ENCODE peak calls at places on chromosomes 4 and X, in five cellular contexts. I is GM12892, G is NCI-H1694 treated with DMSO at 0.1 percent for 48 hours, A is amniotic epithelial cell, F is KBM-7. U is an unnamed sample.

GRCh38 chr4:37453361-37454262 is 209.1 kb downstream of the NWD2 start:
- DNase-seq in I (peak), G (no peak), F (peak), A (peak), U (peak)

GRCh38 chr4:170047774-170048354 is 21.7 kb upstream of the MFAP3L start:
- DNase-seq in A (peak), F (peak), I (no peak), G (peak), U (peak)

GRCh38 chr4:139419388-139419914 is 34.5 kb upstream of the RAB33B start:
- DNase-seq in F (peak), A (peak), G (peak), I (no peak), U (no peak)

GRCh38 chrX:681989-682388 is 51.4 kb downstream of the SHOX start:
- DNase-seq in G (no peak), F (no peak), I (no peak), A (no peak), U (no peak)

GRCh38 chr4:166091914-166092510 is 219.0 kb downstream of the TLL1 start:
- DNase-seq in F (peak), A (peak), I (no peak), G (peak), U (no peak)

GRCh38 chrX:142095816-142096215 is 109.3 kb downstream of the MAGEC2 start:
- DNase-seq in I (no peak), F (no peak), A (peak), G (no peak), U (no peak)

GRCh38 chrX:40007136-40007535 is 90.6 kb downstream of the BCOR start:
- DNase-seq in I (no peak), A (no peak), F (no peak), G (no peak), U (no peak)

GRCh38 chrX:21963736-21964135 is 23.2 kb downstream of the SMS start:
- DNase-seq in F (no peak), A (peak), G (no peak), I (no peak), U (no peak)

GRCh38 chrX:35380808-35381700 is 417.1 kb upstream of the MAGEB16 start:
- DNase-seq in I (no peak), G (no peak), F (peak), A (peak), U (no peak)

GRCh38 chr4:97912151-97912550 is 231.1 kb downstream of the STPG2 start:
- DNase-seq in G (no peak), I (no peak), A (no peak), F (no peak), U (no peak)

GRCh38 chr4:152328595-152328994 is 207.3 kb downstream of the FBXW7 start:
- DNase-seq in G (no peak), F (no peak), A (no peak), I (no peak), U (no peak)

U was measured in neural crest cell.